ENCODE peak calls at places on chromosomes 5 and 9, in four cellular contexts. A, G, N and K are unnamed samples.

GRCh38 chr5:35303152-35303551 is 72.9 kb upstream of the PRLR start:
- DNase-seq in A (no peak), G (no peak), N (no peak), K (no peak)

GRCh38 chr9:108727580-108728056 is 128.2 kb downstream of the ACTL7B start:
- DNase-seq in A (no peak), G (no peak), N (peak; percentile 73), K (no peak)

GRCh38 chr5:45507174-45507573 is 189.0 kb downstream of the HCN1 start:
- DNase-seq in A (no peak), G (no peak), N (peak; percentile 82), K (no peak)

GRCh38 chr9:78383130-78383529 is 86.2 kb downstream of the PSAT1 start:
- DNase-seq in A (no peak), G (peak; percentile 45), N (no peak), K (peak; percentile 83)

GRCh38 chr5:96050273-96050880 is 88.7 kb upstream of the ELL2 start:
- DNase-seq in A (no peak), G (no peak), N (no peak), K (no peak)

GRCh38 chr9:3906437-3907213 is 380.8 kb upstream of the RFX3 start:
- DNase-seq in A (no peak), G (peak; percentile 95), N (no peak), K (peak; percentile 85)

GRCh38 chr9:128316421-128316820 is 5.8 kb downstream of the TRUB2 start:
- DNase-seq in A (no peak), G (no peak), N (peak; percentile 96), K (no peak)

GRCh38 chr5:73519531-73520283 is 21.5 kb downstream of the BTF3 start:
- DNase-seq in A (peak; percentile 57), G (peak; percentile 84), N (peak; percentile 45), K (peak; percentile 91)

GRCh38 chr5:180135967-180136641 is 64.5 kb upstream of the RNF130 start:
- DNase-seq in A (no peak), G (no peak), N (peak; percentile 24), K (no peak)

GRCh38 chr9:31590091-31590490 is 794.4 kb upstream of the ACO1 start:
- DNase-seq in A (no peak), G (no peak), N (no peak), K (no peak)

GRCh38 chr5:72540759-72541438 is 33.7 kb upstream of the ZNF366 start:
- DNase-seq in A (no peak), G (no peak), N (no peak), K (no peak)

GRCh38 chr5:83095973-83096539 is 18.7 kb downstream of the XRCC4 start:
- DNase-seq in A (no peak), G (peak; percentile 88), N (no peak), K (peak; percentile 78)

GRCh38 chr9:81974764-81975163 is 13.8 kb upstream of the SPATA31D1 start:
- DNase-seq in A (no peak), G (no peak), N (no peak), K (no peak)

GRCh38 chr5:138439537-138440225 is 824 bp downstream of the REEP2 start:
- DNase-seq in A (no peak), G (peak; percentile 3), N (no peak), K (peak; percentile 7)

GRCh38 chr5:174293006-174293405 is 247.5 kb downstream of the NSG2 start:
- DNase-seq in A (no peak), G (no peak), N (no peak), K (no peak)

GRCh38 chr5:73126381-73126780 is 6.0 kb downstream of the TMEM171 start:
- DNase-seq in A (no peak), G (no peak), N (peak; percentile 73), K (no peak)

GRCh38 chr5:117652001-117652639 is 1077.5 kb upstream of the SEMA6A start:
- DNase-seq in A (no peak), G (peak; percentile 24), N (no peak), K (no peak)

GRCh38 chr5:138725153-138725884 is 27.9 kb upstream of the CTNNA1 start:
- DNase-seq in A (no peak), G (peak; percentile 48), N (peak; percentile 71), K (peak; percentile 83)

GRCh38 chr9:84354035-84354434 is 13.5 kb upstream of the SLC28A3 start:
- DNase-seq in A (no peak), G (no peak), N (no peak), K (no peak)

GRCh38 chr9:69759478-69760277 is at the start of gene PTAR1:
- DNase-seq in A (peak; percentile 95), G (peak; percentile 86), N (peak; percentile 86), K (peak; percentile 96)

GRCh38 chr9:105856020-105856419 is 161.7 kb downstream of the TMEM38B start:
- DNase-seq in A (no peak), G (no peak), N (no peak), K (peak; percentile 12)

GRCh38 chr9:6641961-6642360 is 3.6 kb downstream of the GLDC start:
- DNase-seq in A (no peak), G (no peak), N (no peak), K (no peak)

GRCh38 chr5:134708301-134708700 is 30.0 kb upstream of the CAMLG start:
- DNase-seq in A (no peak), G (peak; percentile 8), N (no peak), K (peak; percentile 77)

GRCh38 chr5:127930311-127930710 is 153.3 kb upstream of the SLC12A2 start:
- DNase-seq in A (no peak), G (peak; percentile 56), N (no peak), K (no peak)

GRCh38 chr5:22627029-22627428 is 226.1 kb downstream of the CDH12 start:
- DNase-seq in A (no peak), G (no peak), N (no peak), K (no peak)

GRCh38 chr5:163888366-163888765 is 382.9 kb downstream of the MAT2B start:
- DNase-seq in A (no peak), G (peak; percentile 30), N (no peak), K (no peak)

GRCh38 chr5:75571547-75571946 is 39.7 kb upstream of the ANKDD1B start:
- DNase-seq in A (no peak), G (no peak), N (no peak), K (no peak)

GRCh38 chr5:67301285-67301904 is 104.8 kb upstream of the CD180 start:
- DNase-seq in A (no peak), G (peak; percentile 82), N (no peak), K (peak; percentile 87)

GRCh38 chr9:134026981-134027380 is 1.7 kb downstream of the BRD3OS start:
- DNase-seq in A (no peak), G (no peak), N (no peak), K (no peak)

GRCh38 chr9:134026561-134026960 is 1.3 kb downstream of the BRD3OS start:
- DNase-seq in A (no peak), G (no peak), N (no peak), K (no peak)

GRCh38 chr9:134024828-134025605 is at the start of gene BRD3OS:
- DNase-seq in A (peak; percentile 98), G (peak; percentile 99), N (peak; percentile 95), K (peak; percentile 100)

GRCh38 chr9:134025606-134026541 is 593 bp downstream of the BRD3OS start:
- DNase-seq in A (no peak), G (peak; percentile 41), N (no peak), K (peak; percentile 74)

DNA sequence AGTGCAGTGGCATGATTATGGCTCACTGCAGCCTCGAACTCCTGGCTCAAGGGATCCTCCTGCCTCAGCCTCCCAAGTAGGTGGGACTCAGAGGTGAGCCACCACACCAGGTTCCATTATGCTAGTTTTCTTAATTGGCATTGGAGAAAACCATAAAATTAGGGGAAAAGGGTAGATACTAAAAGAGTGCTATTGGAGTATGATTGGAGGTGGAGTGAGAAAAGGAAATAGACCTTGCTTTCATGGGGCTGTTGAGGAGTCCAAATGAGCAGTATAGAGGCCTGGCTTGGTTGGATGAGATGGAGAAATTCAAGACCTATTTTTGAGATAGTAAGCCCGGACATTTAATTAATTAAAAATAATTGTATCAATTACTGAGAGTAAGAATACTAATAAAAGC is 888 bp upstream of the BRD3OS start:
- DNase-seq in A (no peak), G (no peak), N (no peak), K (no peak)
- H3K4me3 ChIP-seq in A (peak overlapping the region; percentile 35), G (peak overlapping the region; percentile 50), N (peak overlapping the region; percentile 50), K (peak overlapping the region; percentile 75)

GRCh38 chr9:36151306-36152210 is 15.0 kb downstream of the GLIPR2 start:
- DNase-seq in A (no peak), G (peak; percentile 64), N (no peak), K (no peak)

GRCh38 chr9:36158122-36158521 is 11.1 kb upstream of the CCIN start:
- DNase-seq in A (no peak), G (peak; percentile 33), N (no peak), K (no peak)

GRCh38 chr9:36152741-36153438 is 16.3 kb upstream of the CCIN start:
- DNase-seq in A (no peak), G (no peak), N (no peak), K (no peak)

GRCh38 chr9:36150529-36151305 is 14.2 kb downstream of the GLIPR2 start:
- DNase-seq in A (no peak), G (peak; percentile 54), N (no peak), K (no peak)

DNA sequence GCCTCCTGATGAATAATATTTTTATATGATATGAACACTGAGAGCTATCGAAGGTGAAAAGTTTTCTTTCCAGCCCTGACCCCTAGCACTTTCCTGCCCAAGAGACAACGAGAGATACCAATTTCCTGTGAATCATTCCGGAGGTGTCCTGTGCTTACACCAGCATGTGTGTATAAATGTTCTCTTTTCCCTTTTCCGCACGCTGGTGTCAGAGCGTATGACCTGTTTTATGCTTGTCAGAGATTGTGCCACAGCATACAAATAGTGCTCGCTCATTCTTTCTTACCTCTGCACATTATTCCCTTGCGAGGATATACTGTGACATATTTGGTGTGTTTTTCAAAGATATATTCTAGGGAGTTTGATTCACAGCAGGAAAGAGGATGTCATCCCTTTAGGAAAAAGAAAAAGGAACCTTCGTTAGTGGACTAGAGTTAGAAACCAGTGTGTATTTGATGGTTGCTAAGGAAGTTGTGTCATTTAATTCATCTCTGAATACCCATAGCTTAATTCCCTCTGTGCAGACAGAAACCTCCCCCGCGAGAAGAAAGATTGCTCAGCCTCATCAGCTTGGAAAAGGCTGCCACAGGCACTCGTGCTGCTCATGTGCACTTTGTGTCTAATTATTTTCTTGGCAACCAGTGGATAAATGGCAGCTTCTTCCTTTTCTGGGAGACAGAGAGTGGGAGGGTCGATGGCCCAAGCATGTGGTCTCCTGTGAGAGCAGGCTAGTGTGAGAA is 14.8 kb upstream of the CCIN start:
- DNase-seq in A (no peak), G (peak; percentile 71), N (peak; percentile 55), K (no peak)
- H3K4me3 ChIP-seq in A (no peak overlapping the region), G (no peak overlapping the region), N (no peak overlapping the region), K (peak overlapping the region; percentile 61)

GRCh38 chr9:125646222-125647100 is 60.5 kb downstream of the MAPKAP1 start:
- DNase-seq in A (no peak), G (no peak), N (no peak), K (peak; percentile 43)
- H3K4me3 ChIP-seq in A (no peak overlapping the region), G (no peak overlapping the region), N (no peak overlapping the region), K (peak overlapping the region; percentile 63)

DNA sequence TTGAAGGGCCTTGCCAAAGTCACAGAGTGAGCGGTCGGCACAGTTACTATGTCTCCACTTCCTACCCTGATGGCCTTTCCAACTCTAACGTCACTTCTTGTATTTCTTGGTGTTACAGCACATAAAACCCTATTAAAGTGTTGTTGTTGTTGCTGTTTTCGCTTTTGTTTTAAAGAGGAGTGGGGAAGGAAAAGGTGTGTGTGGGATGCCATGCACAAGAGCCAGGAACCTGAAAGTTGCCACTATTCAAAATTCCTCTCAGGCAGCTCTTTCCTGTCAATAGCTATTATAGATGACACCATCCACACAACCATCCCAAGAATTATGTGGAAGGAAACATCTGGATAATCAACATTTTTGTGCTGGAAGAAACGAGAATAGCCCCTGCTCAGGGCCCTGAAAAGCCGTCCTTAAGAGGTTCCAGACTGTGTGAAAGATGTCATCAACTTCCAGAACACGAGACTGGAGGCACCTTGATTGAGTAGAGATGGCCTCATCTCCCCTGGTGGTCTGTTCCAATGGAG is 79.3 kb downstream of the SHB start:
- DNase-seq in A (no peak), G (no peak), N (no peak), K (no peak)
- H3K4me3 ChIP-seq in A (no peak overlapping the region), G (no peak overlapping the region), N (no peak overlapping the region), K (no peak overlapping the region)